ENCODE peak calls at places on chromosome 14, in seven cellular contexts. S is AG10803, G is psoas muscle, E is epithelial cell of proximal tubule, D is Panc1, W is A549, R is prostate gland. T is an unnamed sample.
A peak's percentile ranks its signal among the peaks of the same experiment; 100 is the strongest.

GRCh38 chr14:54444003-54444402 is 2.8 kb upstream of the CNIH1 start:
- DNase-seq in S (peak; percentile 59), G (no peak), E (no peak), D (no peak), W (no peak), R (no peak), T (no peak)

GRCh38 chr14:85534435-85534834 is 4.5 kb downstream of the FLRT2 start:
- DNase-seq in S (no peak), G (peak; percentile 54), E (no peak), D (no peak), W (no peak), R (peak; percentile 5), T (no peak)

GRCh38 chr14:35446450-35446849 is 41.9 kb upstream of the NFKBIA start:
- DNase-seq in S (no peak), G (no peak), E (no peak), D (no peak), W (no peak), R (no peak), T (no peak)

GRCh38 chr14:31326111-31326510 is 94.2 kb downstream of the HEATR5A start:
- DNase-seq in S (peak; percentile 25), G (no peak), E (no peak), D (peak; percentile 2), W (peak; percentile 43), R (no peak), T (no peak)

GRCh38 chr14:96268426-96269358 is 12.7 kb downstream of the BDKRB1 start:
- DNase-seq in S (peak; percentile 94), G (peak; percentile 63), E (peak; percentile 78), D (no peak), W (peak; percentile 78), R (peak; percentile 11), T (peak; percentile 86)

GRCh38 chr14:76654573-76654955 is 106.7 kb upstream of the VASH1 start:
- DNase-seq in S (no peak), G (no peak), E (no peak), D (no peak), W (no peak), R (no peak), T (no peak)

GRCh38 chr14:58772061-58772604 is 134.4 kb downstream of the DACT1 start:
- DNase-seq in S (no peak), G (no peak), E (no peak), D (no peak), W (no peak), R (no peak), T (no peak)

GRCh38 chr14:76726551-76726961 is 34.7 kb upstream of the VASH1 start:
- DNase-seq in S (no peak), G (no peak), E (no peak), D (no peak), W (no peak), R (no peak), T (no peak)

GRCh38 chr14:77151918-77152588 is 10.5 kb upstream of the ZDHHC22 start:
- DNase-seq in S (peak; percentile 34), G (no peak), E (no peak), D (peak; percentile 24), W (peak; percentile 42), R (no peak), T (no peak)

GRCh38 chr14:30582376-30582775 is 23.4 kb downstream of the G2E3 start:
- DNase-seq in S (no peak), G (no peak), E (no peak), D (no peak), W (no peak), R (no peak), T (no peak)

GRCh38 chr14:35438910-35439713 is 34.6 kb upstream of the NFKBIA start:
- DNase-seq in S (no peak), G (no peak), E (no peak), D (no peak), W (peak; percentile 22), R (no peak), T (no peak)

GRCh38 chr14:99460793-99461192 is 19.9 kb downstream of the SETD3 start:
- DNase-seq in S (no peak), G (no peak), E (no peak), D (no peak), W (no peak), R (no peak), T (no peak)

GRCh38 chr14:67187826-67188225 is 1.4 kb upstream of the GARIN2 start:
- DNase-seq in S (peak; percentile 49), G (no peak), E (peak; percentile 72), D (peak; percentile 54), W (peak; percentile 29), R (no peak), T (peak; percentile 94)

GRCh38 chr14:50836515-50836914 is 5.6 kb upstream of the NIN start:
- DNase-seq in S (no peak), G (no peak), E (no peak), D (no peak), W (no peak), R (no peak), T (no peak)

GRCh38 chr14:23863836-23864235 is 89.7 kb upstream of the DHRS4 start:
- DNase-seq in S (no peak), G (no peak), E (no peak), D (no peak), W (no peak), R (no peak), T (no peak)

GRCh38 chr14:76786556-76786955 is 25.3 kb downstream of the VASH1 start:
- DNase-seq in S (no peak), G (no peak), E (no peak), D (no peak), W (no peak), R (no peak), T (no peak)

GRCh38 chr14:32068708-32069107 is 8.4 kb upstream of the ARHGAP5 start:
- DNase-seq in S (no peak), G (no peak), E (no peak), D (no peak), W (no peak), R (no peak), T (no peak)

GRCh38 chr14:77187649-77188012 is 6.0 kb downstream of the TMEM63C start:
- DNase-seq in S (no peak), G (no peak), E (no peak), D (no peak), W (no peak), R (no peak), T (no peak)

GRCh38 chr14:31611778-31612433 is 50.7 kb downstream of the NUBPL start:
- DNase-seq in S (no peak), G (no peak), E (no peak), D (no peak), W (no peak), R (no peak), T (no peak)

GRCh38 chr14:63343878-63344277 is 25.1 kb upstream of the GPHB5 start:
- DNase-seq in S (no peak), G (no peak), E (no peak), D (no peak), W (no peak), R (no peak), T (no peak)

GRCh38 chr14:99619873-99620834 is 16.1 kb upstream of the CCDC85C start:
- DNase-seq in S (peak; percentile 53), G (no peak), E (no peak), D (no peak), W (no peak), R (no peak), T (no peak)

GRCh38 chr14:95696741-95697140 is 10.5 kb downstream of the TCL1B start:
- DNase-seq in S (no peak), G (no peak), E (no peak), D (no peak), W (no peak), R (no peak), T (no peak)

GRCh38 chr14:88492272-88493089 is 62.3 kb downstream of the PTPN21 start:
- DNase-seq in S (peak; percentile 78), G (no peak), E (no peak), D (peak; percentile 25), W (peak; percentile 79), R (peak; percentile 78), T (peak; percentile 31)

GRCh38 chr14:105492051-105492965 is 1.3 kb downstream of the TEDC1 start:
- DNase-seq in S (no peak), G (peak; percentile 70), E (no peak), D (no peak), W (peak; percentile 20), R (no peak), T (no peak)

GRCh38 chr14:28576523-28576922 is 190.1 kb upstream of the FOXG1 start:
- DNase-seq in S (no peak), G (no peak), E (no peak), D (no peak), W (no peak), R (no peak), T (no peak)

GRCh38 chr14:73245401-73246325 is 8.4 kb downstream of the PAPLN start:
- DNase-seq in S (peak; percentile 44), G (peak; percentile 71), E (no peak), D (no peak), W (no peak), R (no peak), T (no peak)

GRCh38 chr14:73244541-73244940 is 7.2 kb downstream of the PAPLN start:
- DNase-seq in S (no peak), G (peak; percentile 13), E (no peak), D (no peak), W (no peak), R (no peak), T (no peak)

GRCh38 chr14:73248294-73248868 is 11.1 kb downstream of the PAPLN start:
- DNase-seq in S (no peak), G (peak; percentile 16), E (no peak), D (no peak), W (no peak), R (no peak), T (peak; percentile 64)

GRCh38 chr14:73249108-73249507 is 11.8 kb downstream of the PAPLN start:
- DNase-seq in S (no peak), G (no peak), E (no peak), D (no peak), W (no peak), R (no peak), T (no peak)

GRCh38 chr14:73246387-73247150 is 9.3 kb downstream of the PAPLN start:
- DNase-seq in S (no peak), G (peak; percentile 8), E (no peak), D (no peak), W (no peak), R (no peak), T (no peak)
- H3K4me3 ChIP-seq in S (peak overlapping the region; percentile 58), G (peak overlapping the region; percentile 59), E (peak overlapping the region; percentile 44), D (peak overlapping the region; percentile 53), W (no peak overlapping the region), R (peak overlapping the region; percentile 29), T (peak overlapping the region; percentile 43)

GRCh38 chr14:100715332-100715731 is 11.4 kb upstream of the DLK1 start:
- DNase-seq in S (no peak), G (no peak), E (no peak), D (no peak), W (no peak), R (no peak), T (no peak)
- H3K4me3 ChIP-seq in S (no peak overlapping the region), G (no peak overlapping the region), E (no peak overlapping the region), D (no peak overlapping the region), W (no peak overlapping the region), R (no peak overlapping the region), T (no peak overlapping the region)

GRCh38 chr14:73784065-73784987 is 67.3 kb upstream of the PTGR2 start:
- DNase-seq in S (peak; percentile 85), G (no peak), E (no peak), D (no peak), W (no peak), R (peak; percentile 63), T (no peak)
- H3K4me3 ChIP-seq in S (peak overlapping the region; percentile 75), G (peak overlapping the region; percentile 82), E (peak overlapping the region; percentile 82), D (no peak overlapping the region), W (no peak overlapping the region), R (no peak overlapping the region), T (no peak overlapping the region)

DNA sequence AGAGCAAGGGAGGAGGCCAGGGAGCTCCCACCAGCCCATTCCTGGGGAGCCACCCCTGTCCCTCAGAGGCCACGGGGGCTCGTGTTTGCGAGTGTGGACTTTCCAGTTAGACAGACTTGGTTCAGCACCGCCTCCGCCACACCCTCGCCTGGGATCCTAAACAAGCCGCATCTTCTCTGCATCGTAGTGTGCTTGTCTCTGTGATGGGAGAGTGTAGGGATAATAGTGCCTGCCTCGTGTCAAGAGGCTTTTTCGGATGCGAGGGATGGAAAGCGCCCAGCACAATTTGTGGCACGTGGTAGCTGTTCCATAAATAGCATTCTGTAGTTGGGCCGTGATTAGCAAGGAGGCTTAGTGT is 1.3 kb upstream of the PPP1R13B start:
- DNase-seq in S (no peak), G (no peak), E (no peak), D (no peak), W (no peak), R (peak; percentile 54), T (no peak)
- H3K4me3 ChIP-seq in S (no peak overlapping the region), G (peak overlapping the region; percentile 85), E (peak overlapping the region; percentile 70), D (peak overlapping the region; percentile 70), W (no peak overlapping the region), R (peak overlapping the region; percentile 95), T (no peak overlapping the region)